ENCODE peak calls at places on chromosome 9, in six cellular contexts. J is AG09309, R is A549, L is NCI-H1092 treated with DMSO at 0.1 percent for 48 hours, V is AG08396, A is fibroblast of mammary gland. U is an unnamed sample.

GRCh38 chr9:136399176-136400037 is 563 bp downstream of the SNAPC4 start:
- DNase-seq in J (no peak), R (no peak), L (no peak), V (peak), A (peak), U (peak)

GRCh38 chr9:18606831-18607230 is 132.9 kb downstream of the ADAMTSL1 start:
- DNase-seq in J (peak), R (no peak), L (peak), V (no peak), A (peak), U (no peak)

GRCh38 chr9:90124961-90125360 is 517.7 kb downstream of the DIRAS2 start:
- DNase-seq in J (no peak), R (no peak), L (peak), V (no peak), A (peak), U (no peak)

GRCh38 chr9:105842023-105842644 is 147.8 kb downstream of the TMEM38B start:
- DNase-seq in J (peak), R (peak), L (peak), V (peak), A (peak), U (peak)

GRCh38 chr9:128636024-128636390 is 20.6 kb downstream of the DYNC2I2 start:
- DNase-seq in J (no peak), R (peak), L (peak), V (no peak), A (no peak), U (peak)

GRCh38 chr9:4831119-4831518 is 38.4 kb downstream of the RCL1 start:
- DNase-seq in J (no peak), R (no peak), L (no peak), V (no peak), A (peak), U (no peak)

GRCh38 chr9:116327702-116328440 is 174.3 kb downstream of the PAPPA start:
- DNase-seq in J (no peak), R (no peak), L (no peak), V (peak), A (no peak), U (no peak)

GRCh38 chr9:127711226-127711701 is 4.2 kb downstream of the PTRH1 start:
- DNase-seq in J (no peak), R (no peak), L (no peak), V (no peak), A (no peak), U (no peak)

GRCh38 chr9:98743818-98744611 is 35.3 kb upstream of the GABBR2 start:
- DNase-seq in J (no peak), R (no peak), L (no peak), V (no peak), A (no peak), U (no peak)

GRCh38 chr9:138077898-138078540 is 200.4 kb downstream of the CACNA1B start:
- DNase-seq in J (no peak), R (no peak), L (no peak), V (no peak), A (no peak), U (no peak)